ENCODE peak calls at places on chromosomes 11 and 22, in eight cellular contexts. B is NCI-H460; F is C1 segment of cervical spinal cord; D is smooth muscle cell of the brain vasculature; I is SHP77; X is activated effector memory CD4-positive, alpha-beta T cell treated with Interleukin-2 at 50 U/mL for 16 hours; T is CD14-positive monocyte; O is HCT116. W is an unnamed sample.

GRCh38 chr11:73257342-73258103 is 14.6 kb upstream of the P2RY6 start:
- DNase-seq in B (no peak), F (no peak), D (no peak), I (no peak), X (no peak), T (no peak), O (peak; percentile 27), W (no peak)

GRCh38 chr11:134915212-134915611 is 503.2 kb upstream of the B3GAT1 start:
- DNase-seq in B (no peak), F (no peak), D (no peak), I (no peak), X (no peak), T (no peak), O (no peak), W (peak; percentile 50)

GRCh38 chr22:30202531-30203006 is 44.0 kb downstream of the LIF start:
- DNase-seq in B (no peak), F (no peak), D (no peak), I (no peak), X (no peak), T (no peak), O (no peak), W (no peak)

GRCh38 chr22:42414565-42415298 is 17.5 kb downstream of the NFAM1 start:
- DNase-seq in B (no peak), F (no peak), D (no peak), I (no peak), X (no peak), T (no peak), O (no peak), W (no peak)

GRCh38 chr11:87832216-87832615 is 343.0 kb downstream of the RAB38 start:
- DNase-seq in B (no peak), F (no peak), D (no peak), I (no peak), X (no peak), T (no peak), O (no peak), W (no peak)

GRCh38 chr22:39905686-39906085 is 4.8 kb downstream of the GRAP2 start:
- DNase-seq in B (no peak), F (no peak), D (no peak), I (no peak), X (no peak), T (no peak), O (no peak), W (no peak)

GRCh38 chr22:41619979-41620645 is 731 bp downstream of the DESI1 start:
- DNase-seq in B (no peak), F (no peak), D (no peak), I (peak; percentile 25), X (peak; percentile 15), T (no peak), O (no peak), W (peak; percentile 49)

GRCh38 chr11:73652046-73652730 is 5.8 kb downstream of the PLEKHB1 start:
- DNase-seq in B (no peak), F (peak; percentile 80), D (no peak), I (no peak), X (no peak), T (no peak), O (peak; percentile 36), W (no peak)

GRCh38 chr11:119964136-119965025 is 173.5 kb downstream of the TRIM29 start:
- DNase-seq in B (no peak), F (no peak), D (no peak), I (no peak), X (no peak), T (no peak), O (no peak), W (no peak)

GRCh38 chr22:43881091-43882061 is 10.4 kb downstream of the PNPLA5 start:
- DNase-seq in B (no peak), F (no peak), D (no peak), I (no peak), X (no peak), T (no peak), O (no peak), W (no peak)

GRCh38 chr22:31044262-31044861 is 36.8 kb upstream of the SMTN start:
- DNase-seq in B (no peak), F (no peak), D (no peak), I (no peak), X (no peak), T (no peak), O (no peak), W (no peak)

GRCh38 chr11:129117595-129118350 is 74.4 kb downstream of the ARHGAP32 start:
- DNase-seq in B (peak; percentile 62), F (no peak), D (peak; percentile 58), I (peak; percentile 33), X (no peak), T (no peak), O (peak; percentile 63), W (peak; percentile 84)

GRCh38 chr22:23400286-23400981 is 179.7 kb downstream of the IGLL1 start:
- DNase-seq in B (no peak), F (no peak), D (no peak), I (no peak), X (no peak), T (no peak), O (no peak), W (no peak)

GRCh38 chr11:68583047-68583446 is 101.3 kb upstream of the GAL start:
- DNase-seq in B (peak; percentile 62), F (no peak), D (no peak), I (no peak), X (no peak), T (no peak), O (no peak), W (no peak)

GRCh38 chr11:65212226-65212801 is 30.6 kb downstream of the CAPN1 start:
- DNase-seq in B (no peak), F (no peak), D (no peak), I (no peak), X (no peak), T (no peak), O (no peak), W (no peak)

GRCh38 chr11:102234779-102235439 is 82.4 kb upstream of the BIRC3 start:
- DNase-seq in B (no peak), F (no peak), D (no peak), I (no peak), X (no peak), T (no peak), O (no peak), W (no peak)

GRCh38 chr11:4626207-4627105 is 10.8 kb upstream of the OR51D1 start:
- DNase-seq in B (peak; percentile 72), F (no peak), D (no peak), I (peak; percentile 85), X (no peak), T (peak; percentile 47), O (peak; percentile 75), W (peak; percentile 84)

GRCh38 chr11:12148882-12149281 is 38.5 kb downstream of the MICAL2 start:
- DNase-seq in B (no peak), F (no peak), D (no peak), I (no peak), X (no peak), T (no peak), O (no peak), W (no peak)

GRCh38 chr22:40499187-40499753 is 128.9 kb downstream of the SGSM3 start:
- DNase-seq in B (peak; percentile 58), F (no peak), D (peak; percentile 41), I (no peak), X (no peak), T (peak; percentile 51), O (peak; percentile 79), W (no peak)

GRCh38 chr22:30598986-30599385 is 7.3 kb upstream of the PES1 start:
- DNase-seq in B (no peak), F (no peak), D (no peak), I (no peak), X (no peak), T (no peak), O (no peak), W (no peak)

GRCh38 chr22:40955516-40955915 is 4.3 kb downstream of the RBX1 start:
- DNase-seq in B (no peak), F (no peak), D (no peak), I (no peak), X (no peak), T (no peak), O (no peak), W (no peak)

GRCh38 chr11:128915148-128915519 is 24.0 kb downstream of the KCNJ5 start:
- DNase-seq in B (no peak), F (no peak), D (no peak), I (no peak), X (no peak), T (no peak), O (no peak), W (no peak)

GRCh38 chr11:41053894-41054293 is 405.6 kb downstream of the LRRC4C start:
- DNase-seq in B (no peak), F (no peak), D (no peak), I (no peak), X (no peak), T (no peak), O (no peak), W (no peak)

GRCh38 chr22:50074056-50074455 is 11.2 kb downstream of the MLC1 start:
- DNase-seq in B (no peak), F (no peak), D (no peak), I (no peak), X (no peak), T (no peak), O (no peak), W (no peak)

GRCh38 chr11:61475433-61475832 is 33.1 kb upstream of the LRRC10B start:
- DNase-seq in B (no peak), F (no peak), D (no peak), I (no peak), X (no peak), T (no peak), O (no peak), W (no peak)

GRCh38 chr11:125720781-125721180 is 25.3 kb upstream of the PATE1 start:
- DNase-seq in B (no peak), F (no peak), D (no peak), I (no peak), X (no peak), T (no peak), O (no peak), W (no peak)

GRCh38 chr11:2212411-2213251 is 41.0 kb upstream of the TH start:
- DNase-seq in B (no peak), F (no peak), D (no peak), I (no peak), X (no peak), T (no peak), O (no peak), W (no peak)

GRCh38 chr22:47053865-47054185 is 291.4 kb downstream of the TBC1D22A start:
- DNase-seq in B (no peak), F (peak; percentile 32), D (peak; percentile 26), I (no peak), X (no peak), T (no peak), O (no peak), W (no peak)

GRCh38 chr22:37485006-37485713 is 1.0 kb downstream of the MFNG start:
- DNase-seq in B (no peak), F (peak; percentile 14), D (no peak), I (no peak), X (peak; percentile 58), T (no peak), O (no peak), W (no peak)

GRCh38 chr11:73969991-73970800 is 12.4 kb downstream of the UCP2 start:
- DNase-seq in B (no peak), F (no peak), D (no peak), I (no peak), X (no peak), T (peak; percentile 36), O (no peak), W (peak; percentile 18)

GRCh38 chr11:100676901-100677300 is 10.2 kb upstream of the ARHGAP42 start:
- DNase-seq in B (no peak), F (no peak), D (no peak), I (no peak), X (no peak), T (no peak), O (peak; percentile 4), W (no peak)

GRCh38 chr22:37223965-37224551 is 11.8 kb upstream of the SSTR3 start:
- DNase-seq in B (no peak), F (no peak), D (no peak), I (no peak), X (no peak), T (no peak), O (no peak), W (no peak)

GRCh38 chr22:31244044-31244942 is 32.2 kb downstream of the LIMK2 start:
- DNase-seq in B (peak; percentile 26), F (no peak), D (no peak), I (no peak), X (no peak), T (no peak), O (peak; percentile 33), W (no peak)

GRCh38 chr22:24810043-24810749 is 4.2 kb downstream of the SGSM1 start:
- DNase-seq in B (no peak), F (peak; percentile 63), D (no peak), I (no peak), X (no peak), T (no peak), O (no peak), W (peak; percentile 68)